ENCODE peak calls at places on chromosomes 4 and X, in ten cellular contexts. One of them, this sample, is unnamed.

GRCh38 chr4:7087036-7087435 is 19.2 kb upstream of the GRPEL1 start:
- DNase-seq in NCI-H146: no peak
- DNase-seq in stimulated activated CD4-positive, alpha-beta T cell treated with anti-CD3 and anti-CD28 coated beads, Interleukin-1b, Interleukin-23, amount 100 ng/mL, for 24 hours: no peak
- DNase-seq in cardiac muscle cell: no peak
- DNase-seq in dorsolateral prefrontal cortex: no peak
- DNase-seq in posterior vena cava: no peak
- DNase-seq in NCI-H510A treated with DMSO at 0.1 percent for 48 hours: no peak
- DNase-seq in NCI-H2081: no peak
- DNase-seq in osteocyte: no peak
- DNase-seq in islet precursor cell: no peak
- DNase-seq in this sample: no peak

GRCh38 chr4:94341468-94341867 is 1.2 kb downstream of the HPGDS start:
- DNase-seq in NCI-H146: no peak
- DNase-seq in stimulated activated CD4-positive, alpha-beta T cell treated with anti-CD3 and anti-CD28 coated beads, Interleukin-1b, Interleukin-23, amount 100 ng/mL, for 24 hours: no peak
- DNase-seq in cardiac muscle cell: peak
- DNase-seq in dorsolateral prefrontal cortex: no peak
- DNase-seq in posterior vena cava: no peak
- DNase-seq in NCI-H510A treated with DMSO at 0.1 percent for 48 hours: no peak
- DNase-seq in NCI-H2081: no peak
- DNase-seq in osteocyte: no peak
- DNase-seq in islet precursor cell: no peak
- DNase-seq in this sample: no peak

GRCh38 chr4:176654565-176655216 is 138.0 kb downstream of the VEGFC start:
- DNase-seq in NCI-H146: no peak
- DNase-seq in stimulated activated CD4-positive, alpha-beta T cell treated with anti-CD3 and anti-CD28 coated beads, Interleukin-1b, Interleukin-23, amount 100 ng/mL, for 24 hours: no peak
- DNase-seq in cardiac muscle cell: no peak
- DNase-seq in dorsolateral prefrontal cortex: no peak
- DNase-seq in posterior vena cava: no peak
- DNase-seq in NCI-H510A treated with DMSO at 0.1 percent for 48 hours: no peak
- DNase-seq in NCI-H2081: no peak
- DNase-seq in osteocyte: no peak
- DNase-seq in islet precursor cell: no peak
- DNase-seq in this sample: no peak

GRCh38 chr4:8102831-8103230 is 55.8 kb downstream of the ABLIM2 start:
- DNase-seq in NCI-H146: no peak
- DNase-seq in stimulated activated CD4-positive, alpha-beta T cell treated with anti-CD3 and anti-CD28 coated beads, Interleukin-1b, Interleukin-23, amount 100 ng/mL, for 24 hours: no peak
- DNase-seq in cardiac muscle cell: no peak
- DNase-seq in dorsolateral prefrontal cortex: no peak
- DNase-seq in posterior vena cava: no peak
- DNase-seq in NCI-H510A treated with DMSO at 0.1 percent for 48 hours: no peak
- DNase-seq in NCI-H2081: no peak
- DNase-seq in osteocyte: no peak
- DNase-seq in islet precursor cell: no peak
- DNase-seq in this sample: no peak

GRCh38 chr4:117400039-117400835 is 314.9 kb upstream of the TRAM1L1 start:
- DNase-seq in NCI-H146: no peak
- DNase-seq in stimulated activated CD4-positive, alpha-beta T cell treated with anti-CD3 and anti-CD28 coated beads, Interleukin-1b, Interleukin-23, amount 100 ng/mL, for 24 hours: no peak
- DNase-seq in cardiac muscle cell: peak
- DNase-seq in dorsolateral prefrontal cortex: no peak
- DNase-seq in posterior vena cava: no peak
- DNase-seq in NCI-H510A treated with DMSO at 0.1 percent for 48 hours: no peak
- DNase-seq in NCI-H2081: no peak
- DNase-seq in osteocyte: no peak
- DNase-seq in islet precursor cell: no peak
- DNase-seq in this sample: no peak

GRCh38 chr4:47930971-47931804 is 16.8 kb upstream of the NFXL1 start:
- DNase-seq in NCI-H146: no peak
- DNase-seq in stimulated activated CD4-positive, alpha-beta T cell treated with anti-CD3 and anti-CD28 coated beads, Interleukin-1b, Interleukin-23, amount 100 ng/mL, for 24 hours: no peak
- DNase-seq in cardiac muscle cell: peak
- DNase-seq in dorsolateral prefrontal cortex: no peak
- DNase-seq in posterior vena cava: no peak
- DNase-seq in NCI-H510A treated with DMSO at 0.1 percent for 48 hours: no peak
- DNase-seq in NCI-H2081: no peak
- DNase-seq in osteocyte: no peak
- DNase-seq in islet precursor cell: no peak
- DNase-seq in this sample: no peak

GRCh38 chr4:93828332-93828829 is at the start of gene ATOH1:
- DNase-seq in NCI-H146: peak
- DNase-seq in stimulated activated CD4-positive, alpha-beta T cell treated with anti-CD3 and anti-CD28 coated beads, Interleukin-1b, Interleukin-23, amount 100 ng/mL, for 24 hours: no peak
- DNase-seq in cardiac muscle cell: no peak
- DNase-seq in dorsolateral prefrontal cortex: no peak
- DNase-seq in posterior vena cava: no peak
- DNase-seq in NCI-H510A treated with DMSO at 0.1 percent for 48 hours: peak
- DNase-seq in NCI-H2081: peak
- DNase-seq in osteocyte: no peak
- DNase-seq in islet precursor cell: peak
- DNase-seq in this sample: no peak

GRCh38 chr4:56857601-56858301 is 36.2 kb upstream of the SPINK2 start:
- DNase-seq in NCI-H146: no peak
- DNase-seq in stimulated activated CD4-positive, alpha-beta T cell treated with anti-CD3 and anti-CD28 coated beads, Interleukin-1b, Interleukin-23, amount 100 ng/mL, for 24 hours: no peak
- DNase-seq in cardiac muscle cell: peak
- DNase-seq in dorsolateral prefrontal cortex: no peak
- DNase-seq in posterior vena cava: no peak
- DNase-seq in NCI-H510A treated with DMSO at 0.1 percent for 48 hours: no peak
- DNase-seq in NCI-H2081: no peak
- DNase-seq in osteocyte: no peak
- DNase-seq in islet precursor cell: no peak
- DNase-seq in this sample: no peak

GRCh38 chrX:42276982-42277690 is 353.8 kb upstream of the CASK start:
- DNase-seq in NCI-H146: no peak
- DNase-seq in stimulated activated CD4-positive, alpha-beta T cell treated with anti-CD3 and anti-CD28 coated beads, Interleukin-1b, Interleukin-23, amount 100 ng/mL, for 24 hours: no peak
- DNase-seq in cardiac muscle cell: no peak
- DNase-seq in dorsolateral prefrontal cortex: no peak
- DNase-seq in posterior vena cava: no peak
- DNase-seq in NCI-H510A treated with DMSO at 0.1 percent for 48 hours: no peak
- DNase-seq in NCI-H2081: no peak
- DNase-seq in osteocyte: no peak
- DNase-seq in islet precursor cell: no peak
- DNase-seq in this sample: no peak

GRCh38 chrX:137792214-137792613 is 226.3 kb downstream of the ZIC3 start:
- DNase-seq in NCI-H146: no peak
- DNase-seq in stimulated activated CD4-positive, alpha-beta T cell treated with anti-CD3 and anti-CD28 coated beads, Interleukin-1b, Interleukin-23, amount 100 ng/mL, for 24 hours: no peak
- DNase-seq in cardiac muscle cell: no peak
- DNase-seq in dorsolateral prefrontal cortex: no peak
- DNase-seq in posterior vena cava: peak
- DNase-seq in NCI-H510A treated with DMSO at 0.1 percent for 48 hours: no peak
- DNase-seq in NCI-H2081: no peak
- DNase-seq in osteocyte: no peak
- DNase-seq in islet precursor cell: no peak
- DNase-seq in this sample: no peak

GRCh38 chr4:123278755-123279154 is 117.8 kb upstream of the SPRY1 start:
- DNase-seq in NCI-H146: no peak
- DNase-seq in stimulated activated CD4-positive, alpha-beta T cell treated with anti-CD3 and anti-CD28 coated beads, Interleukin-1b, Interleukin-23, amount 100 ng/mL, for 24 hours: no peak
- DNase-seq in cardiac muscle cell: no peak
- DNase-seq in dorsolateral prefrontal cortex: no peak
- DNase-seq in posterior vena cava: no peak
- DNase-seq in NCI-H510A treated with DMSO at 0.1 percent for 48 hours: no peak
- DNase-seq in NCI-H2081: no peak
- DNase-seq in osteocyte: no peak
- DNase-seq in islet precursor cell: no peak
- DNase-seq in this sample: no peak

GRCh38 chr4:128558896-128559669 is 250.4 kb upstream of the JADE1 start:
- DNase-seq in NCI-H146: no peak
- DNase-seq in stimulated activated CD4-positive, alpha-beta T cell treated with anti-CD3 and anti-CD28 coated beads, Interleukin-1b, Interleukin-23, amount 100 ng/mL, for 24 hours: no peak
- DNase-seq in cardiac muscle cell: peak
- DNase-seq in dorsolateral prefrontal cortex: no peak
- DNase-seq in posterior vena cava: no peak
- DNase-seq in NCI-H510A treated with DMSO at 0.1 percent for 48 hours: no peak
- DNase-seq in NCI-H2081: no peak
- DNase-seq in osteocyte: no peak
- DNase-seq in islet precursor cell: no peak
- DNase-seq in this sample: no peak

GRCh38 chr4:1509366-1509765 is 103.1 kb upstream of the NKX1-1 start:
- DNase-seq in NCI-H146: no peak
- DNase-seq in stimulated activated CD4-positive, alpha-beta T cell treated with anti-CD3 and anti-CD28 coated beads, Interleukin-1b, Interleukin-23, amount 100 ng/mL, for 24 hours: no peak
- DNase-seq in cardiac muscle cell: no peak
- DNase-seq in dorsolateral prefrontal cortex: peak
- DNase-seq in posterior vena cava: peak
- DNase-seq in NCI-H510A treated with DMSO at 0.1 percent for 48 hours: no peak
- DNase-seq in NCI-H2081: no peak
- DNase-seq in osteocyte: no peak
- DNase-seq in islet precursor cell: no peak
- DNase-seq in this sample: no peak

GRCh38 chr4:87165886-87166285 is 54.5 kb downstream of the KLHL8 start:
- DNase-seq in NCI-H146: no peak
- DNase-seq in stimulated activated CD4-positive, alpha-beta T cell treated with anti-CD3 and anti-CD28 coated beads, Interleukin-1b, Interleukin-23, amount 100 ng/mL, for 24 hours: no peak
- DNase-seq in cardiac muscle cell: no peak
- DNase-seq in dorsolateral prefrontal cortex: no peak
- DNase-seq in posterior vena cava: no peak
- DNase-seq in NCI-H510A treated with DMSO at 0.1 percent for 48 hours: no peak
- DNase-seq in NCI-H2081: no peak
- DNase-seq in osteocyte: no peak
- DNase-seq in islet precursor cell: no peak
- DNase-seq in this sample: no peak

GRCh38 chr4:85779165-85779564 is 304.2 kb downstream of the ARHGAP24 start:
- DNase-seq in NCI-H146: no peak
- DNase-seq in stimulated activated CD4-positive, alpha-beta T cell treated with anti-CD3 and anti-CD28 coated beads, Interleukin-1b, Interleukin-23, amount 100 ng/mL, for 24 hours: no peak
- DNase-seq in cardiac muscle cell: peak
- DNase-seq in dorsolateral prefrontal cortex: no peak
- DNase-seq in posterior vena cava: no peak
- DNase-seq in NCI-H510A treated with DMSO at 0.1 percent for 48 hours: no peak
- DNase-seq in NCI-H2081: no peak
- DNase-seq in osteocyte: no peak
- DNase-seq in islet precursor cell: no peak
- DNase-seq in this sample: no peak

GRCh38 chr4:84177831-84178230 is 321.3 kb downstream of the NKX6-1 start:
- DNase-seq in NCI-H146: no peak
- DNase-seq in stimulated activated CD4-positive, alpha-beta T cell treated with anti-CD3 and anti-CD28 coated beads, Interleukin-1b, Interleukin-23, amount 100 ng/mL, for 24 hours: no peak
- DNase-seq in cardiac muscle cell: no peak
- DNase-seq in dorsolateral prefrontal cortex: no peak
- DNase-seq in posterior vena cava: no peak
- DNase-seq in NCI-H510A treated with DMSO at 0.1 percent for 48 hours: no peak
- DNase-seq in NCI-H2081: no peak
- DNase-seq in osteocyte: no peak
- DNase-seq in islet precursor cell: no peak
- DNase-seq in this sample: no peak

GRCh38 chrX:3518870-3519269 is 172.4 kb upstream of the MXRA5 start:
- DNase-seq in NCI-H146: no peak
- DNase-seq in stimulated activated CD4-positive, alpha-beta T cell treated with anti-CD3 and anti-CD28 coated beads, Interleukin-1b, Interleukin-23, amount 100 ng/mL, for 24 hours: no peak
- DNase-seq in cardiac muscle cell: peak
- DNase-seq in dorsolateral prefrontal cortex: no peak
- DNase-seq in posterior vena cava: no peak
- DNase-seq in NCI-H510A treated with DMSO at 0.1 percent for 48 hours: no peak
- DNase-seq in NCI-H2081: no peak
- DNase-seq in osteocyte: peak
- DNase-seq in islet precursor cell: peak
- DNase-seq in this sample: no peak

GRCh38 chr4:186912606-186913005 is 188.9 kb upstream of the FAT1 start:
- DNase-seq in NCI-H146: no peak
- DNase-seq in stimulated activated CD4-positive, alpha-beta T cell treated with anti-CD3 and anti-CD28 coated beads, Interleukin-1b, Interleukin-23, amount 100 ng/mL, for 24 hours: no peak
- DNase-seq in cardiac muscle cell: no peak
- DNase-seq in dorsolateral prefrontal cortex: no peak
- DNase-seq in posterior vena cava: no peak
- DNase-seq in NCI-H510A treated with DMSO at 0.1 percent for 48 hours: no peak
- DNase-seq in NCI-H2081: no peak
- DNase-seq in osteocyte: no peak
- DNase-seq in islet precursor cell: no peak
- DNase-seq in this sample: no peak